ENCODE peak calls at places on chromosomes 3 and 15, in eight cellular contexts. F, I, N, R, W, U, G and T are unnamed samples.
A peak's percentile ranks its signal among the peaks of the same experiment; 100 is the strongest.

GRCh38 chr3:101466465-101467309 is 46.3 kb downstream of the SENP7 start:
- DNase-seq in F (peak; percentile 25), I (no peak), N (peak; percentile 79), R (no peak), W (peak; percentile 22), U (no peak), G (no peak), T (no peak)

GRCh38 chr3:1092061-1092460 is 763 bp upstream of the CNTN6 start:
- DNase-seq in F (no peak), I (no peak), N (no peak), R (no peak), W (no peak), U (no peak), G (no peak), T (no peak)

GRCh38 chr3:189460511-189460910 is 170.7 kb upstream of the TP63 start:
- DNase-seq in F (no peak), I (no peak), N (no peak), R (no peak), W (no peak), U (no peak), G (no peak), T (no peak)

GRCh38 chr3:13599887-13600450 is 51.0 kb downstream of the FBLN2 start:
- DNase-seq in F (no peak), I (no peak), N (no peak), R (no peak), W (no peak), U (no peak), G (no peak), T (peak; percentile 56)

GRCh38 chr3:56724580-56725142 is 41.6 kb upstream of the TASOR start:
- DNase-seq in F (no peak), I (no peak), N (no peak), R (no peak), W (no peak), U (no peak), G (no peak), T (no peak)

GRCh38 chr15:96350884-96351639 is 20.6 kb downstream of the NR2F2 start:
- DNase-seq in F (no peak), I (no peak), N (no peak), R (no peak), W (no peak), U (no peak), G (no peak), T (no peak)

GRCh38 chr15:80836991-80837390 is 57.8 kb downstream of the CEMIP start:
- DNase-seq in F (no peak), I (no peak), N (no peak), R (no peak), W (no peak), U (no peak), G (no peak), T (no peak)

GRCh38 chr15:61519296-61519695 is 290.2 kb upstream of the RORA start:
- DNase-seq in F (no peak), I (no peak), N (no peak), R (no peak), W (no peak), U (no peak), G (no peak), T (no peak)

GRCh38 chr3:149620291-149621020 is 37.4 kb downstream of the WWTR1 start:
- DNase-seq in F (no peak), I (no peak), N (no peak), R (no peak), W (no peak), U (no peak), G (peak; percentile 91), T (no peak)

GRCh38 chr3:133191818-133192217 is 153.6 kb downstream of the TMEM108 start:
- DNase-seq in F (no peak), I (no peak), N (no peak), R (no peak), W (no peak), U (no peak), G (no peak), T (no peak)

GRCh38 chr3:77096966-77097890 is 57.3 kb downstream of the ROBO2 start:
- DNase-seq in F (no peak), I (no peak), N (no peak), R (no peak), W (no peak), U (no peak), G (no peak), T (no peak)

GRCh38 chr15:25059698-25060471 is 105.1 kb downstream of the SNRPN start:
- DNase-seq in F (no peak), I (no peak), N (no peak), R (peak; percentile 55), W (no peak), U (no peak), G (no peak), T (no peak)

GRCh38 chr3:142209655-142210054 is 15.7 kb downstream of the GK5 start:
- DNase-seq in F (no peak), I (no peak), N (peak; percentile 51), R (peak; percentile 86), W (peak; percentile 61), U (peak; percentile 78), G (peak; percentile 97), T (peak; percentile 87)

GRCh38 chr15:81407679-81408078 is 33.7 kb upstream of the TMC3 start:
- DNase-seq in F (no peak), I (no peak), N (no peak), R (no peak), W (no peak), U (no peak), G (no peak), T (no peak)

GRCh38 chr3:85783331-85783730 is 824.5 kb downstream of the CADM2 start:
- DNase-seq in F (no peak), I (no peak), N (no peak), R (no peak), W (no peak), U (no peak), G (no peak), T (no peak)

GRCh38 chr15:51991141-51991540 is 19.6 kb upstream of the LEO1 start:
- DNase-seq in F (no peak), I (no peak), N (no peak), R (no peak), W (no peak), U (no peak), G (no peak), T (no peak)

GRCh38 chr3:13078158-13078905 is 5.1 kb upstream of the IQSEC1 start:
- DNase-seq in F (peak; percentile 53), I (no peak), N (no peak), R (no peak), W (no peak), U (no peak), G (no peak), T (no peak)

GRCh38 chr15:50911001-50911400 is 2.5 kb downstream of the AP4E1 start:
- DNase-seq in F (no peak), I (no peak), N (no peak), R (no peak), W (no peak), U (no peak), G (peak; percentile 51), T (no peak)

GRCh38 chr3:128285042-128285924 is 132.0 kb downstream of the EEFSEC start:
- DNase-seq in F (no peak), I (no peak), N (no peak), R (peak; percentile 53), W (no peak), U (no peak), G (no peak), T (no peak)

GRCh38 chr15:31344266-31344665 is 17.6 kb downstream of the KLF13 start:
- DNase-seq in F (no peak), I (no peak), N (no peak), R (no peak), W (no peak), U (no peak), G (no peak), T (no peak)

GRCh38 chr15:31345606-31346366 is 19.2 kb downstream of the KLF13 start:
- DNase-seq in F (no peak), I (no peak), N (no peak), R (no peak), W (no peak), U (no peak), G (no peak), T (no peak)

GRCh38 chr15:31346367-31347066 is 19.9 kb downstream of the KLF13 start:
- DNase-seq in F (no peak), I (no peak), N (no peak), R (no peak), W (no peak), U (no peak), G (no peak), T (no peak)

GRCh38 chr15:31343831-31344230 is 17.2 kb downstream of the KLF13 start:
- DNase-seq in F (no peak), I (no peak), N (no peak), R (no peak), W (no peak), U (no peak), G (no peak), T (no peak)

GRCh38 chr15:31344824-31345605 is 18.4 kb downstream of the KLF13 start:
- DNase-seq in F (no peak), I (no peak), N (no peak), R (no peak), W (peak; percentile 98), U (no peak), G (peak; percentile 48), T (no peak)
- H3K4me1 ChIP-seq in F (peaks cover 20% of the 10 kb centered on the region), I (no peaks in the 10 kb centered on the region), N (peaks cover 12% of the 10 kb centered on the region), R (peaks cover 23% of the 10 kb centered on the region), W (peaks cover 30% of the 10 kb centered on the region), U (peaks cover 9% of the 10 kb centered on the region), G (peaks cover 12% of the 10 kb centered on the region), T (peaks cover 71% of the 10 kb centered on the region)

GRCh38 chr3:177144922-177145321 is 52.4 kb downstream of the TBL1XR1 start:
- DNase-seq in F (no peak), I (no peak), N (no peak), R (no peak), W (no peak), U (no peak), G (no peak), T (no peak)
- H3K4me1 ChIP-seq in F (peaks cover 5% of the 10 kb centered on the region), I (peaks cover 85% of the 10 kb centered on the region), N (peaks cover 9% of the 10 kb centered on the region), R (peaks cover 12% of the 10 kb centered on the region), W (peaks cover 8% of the 10 kb centered on the region), U (peaks cover 12% of the 10 kb centered on the region), G (peaks cover 22% of the 10 kb centered on the region), T (peaks cover 51% of the 10 kb centered on the region)

GRCh38 chr3:52893723-52894122 is 3.6 kb downstream of the STIMATE start:
- DNase-seq in F (peak; percentile 49), I (no peak), N (no peak), R (no peak), W (no peak), U (no peak), G (no peak), T (no peak)

GRCh38 chr3:52897130-52898109 is at the start of gene STIMATE:
- DNase-seq in F (peak; percentile 91), I (no peak), N (peak; percentile 93), R (peak; percentile 93), W (peak; percentile 87), U (peak; percentile 81), G (peak; percentile 92), T (peak; percentile 92)

GRCh38 chr3:52895416-52895815 is 1.9 kb downstream of the STIMATE start:
- DNase-seq in F (no peak), I (no peak), N (no peak), R (no peak), W (no peak), U (no peak), G (no peak), T (no peak)

GRCh38 chr3:52894756-52895155 is 2.6 kb downstream of the STIMATE start:
- DNase-seq in F (no peak), I (no peak), N (no peak), R (no peak), W (no peak), U (no peak), G (no peak), T (no peak)

GRCh38 chr3:52896613-52897012 is 735 bp downstream of the STIMATE start:
- DNase-seq in F (no peak), I (no peak), N (peak; percentile 12), R (no peak), W (no peak), U (no peak), G (peak; percentile 21), T (no peak)
- H3K4me1 ChIP-seq in F (peaks cover 15% of the 10 kb centered on the region), I (peaks cover 33% of the 10 kb centered on the region), N (peaks cover 27% of the 10 kb centered on the region), R (peaks cover 14% of the 10 kb centered on the region), W (peaks cover 2% of the 10 kb centered on the region), U (peaks cover 15% of the 10 kb centered on the region), G (peaks cover 25% of the 10 kb centered on the region), T (no peaks in the 10 kb centered on the region)

GRCh38 chr3:113143353-113143752 is 68.0 kb upstream of the BOC start:
- DNase-seq in F (no peak), I (no peak), N (no peak), R (no peak), W (no peak), U (no peak), G (no peak), T (no peak)
- H3K4me1 ChIP-seq in F (no peaks in the 10 kb centered on the region), I (no peaks in the 10 kb centered on the region), N (peaks cover 14% of the 10 kb centered on the region), R (no peaks in the 10 kb centered on the region), W (no peaks in the 10 kb centered on the region), U (peaks cover 4% of the 10 kb centered on the region), G (no peaks in the 10 kb centered on the region), T (no peaks in the 10 kb centered on the region)